ENCODE peak calls at places on chromosomes 13 and 19, in nine cellular contexts. S, Y, A, K, L, T, W, J and Q are unnamed samples.

GRCh38 chr13:111458739-111459138 is 138.3 kb downstream of the TEX29 start:
- DNase-seq in S (no peak), W (no peak), L (no peak), T (no peak), Y (no peak), A (no peak), K (no peak), J (no peak), Q (no peak)

GRCh38 chr13:70339738-70340137 is 231.5 kb upstream of the KLHL1 start:
- DNase-seq in T (no peak), W (no peak), A (no peak), S (no peak), Y (no peak), J (peak; percentile 36), K (no peak), L (no peak), Q (peak; percentile 57)

GRCh38 chr19:57620673-57621348 is 6.8 kb downstream of the ZNF134 start:
- DNase-seq in L (no peak), S (no peak), Y (no peak), J (no peak), K (no peak), A (no peak), W (no peak), T (no peak), Q (peak; percentile 24)

GRCh38 chr19:40465025-40465780 is at the start of gene BLVRB:
- DNase-seq in W (no peak), T (no peak), Y (no peak), L (no peak), J (no peak), S (no peak), K (no peak), A (no peak), Q (no peak)

GRCh38 chr13:92829930-92830329 is 396.7 kb upstream of the GPC6 start:
- DNase-seq in S (no peak), W (no peak), Y (no peak), A (no peak), T (no peak), J (no peak), L (no peak), K (no peak), Q (no peak)

GRCh38 chr19:39554701-39555311 is 14.8 kb upstream of the EID2 start:
- DNase-seq in S (no peak), Y (no peak), K (no peak), J (no peak), L (no peak), T (no peak), A (no peak), W (no peak), Q (no peak)

GRCh38 chr19:45346449-45346848 is 5.9 kb downstream of the KLC3 start:
- DNase-seq in S (no peak), L (no peak), J (peak; percentile 40), K (no peak), A (no peak), Y (no peak), W (no peak), T (no peak), Q (no peak)

GRCh38 chr19:41325947-41326706 is 16.2 kb downstream of the CCDC97 start:
- DNase-seq in S (no peak), L (no peak), J (no peak), W (no peak), Y (no peak), A (no peak), K (peak; percentile 44), T (no peak), Q (no peak)

GRCh38 chr19:49340865-49341718 is 5.9 kb downstream of the CD37 start:
- DNase-seq in S (no peak), T (no peak), K (no peak), Y (peak; percentile 53), A (no peak), L (no peak), J (no peak), W (no peak), Q (no peak)

GRCh38 chr13:80251403-80251802 is 89.5 kb downstream of the SPRY2 start:
- DNase-seq in T (no peak), W (peak; percentile 4), S (no peak), K (no peak), L (no peak), Y (no peak), A (no peak), J (no peak), Q (peak; percentile 24)

GRCh38 chr19:50187937-50188336 is 15.5 kb upstream of the MYH14 start:
- DNase-seq in K (no peak), S (no peak), W (no peak), Y (no peak), A (no peak), L (no peak), J (no peak), T (no peak), Q (no peak)

GRCh38 chr19:5691205-5691929 is 1.3 kb downstream of the RPL36 start:
- DNase-seq in J (peak; percentile 73), T (no peak), A (peak; percentile 65), Y (no peak), W (no peak), S (peak; percentile 64), K (peak; percentile 38), L (peak; percentile 81), Q (no peak)

GRCh38 chr13:39862891-39863290 is 207.4 kb downstream of the COG6 start:
- DNase-seq in J (no peak), Y (no peak), K (no peak), T (no peak), L (no peak), S (no peak), W (no peak), A (no peak), Q (no peak)

GRCh38 chr13:37481005-37481857 is 117.3 kb downstream of the POSTN start:
- DNase-seq in Y (no peak), L (no peak), T (no peak), J (no peak), W (no peak), K (no peak), A (no peak), S (no peak), Q (no peak)

GRCh38 chr13:91355826-91356710 is 8.6 kb downstream of the MIR17HG start:
- DNase-seq in L (no peak), S (no peak), W (no peak), J (no peak), K (no peak), T (no peak), Y (no peak), A (no peak), Q (no peak)

GRCh38 chr19:30158067-30158892 is 213.9 kb upstream of the ZNF536 start:
- DNase-seq in A (no peak), W (no peak), Y (peak; percentile 17), S (no peak), J (no peak), T (no peak), L (no peak), K (no peak), Q (no peak)

GRCh38 chr13:39496487-39496998 is 106.5 kb downstream of the LHFPL6 start:
- DNase-seq in J (no peak), Y (no peak), A (no peak), S (no peak), K (no peak), W (no peak), T (no peak), L (no peak), Q (no peak)

GRCh38 chr13:51025245-51025872 is 85.7 kb downstream of the C13orf42 start:
- DNase-seq in L (no peak), Y (no peak), K (no peak), S (no peak), W (no peak), A (no peak), T (no peak), J (no peak), Q (no peak)
- H3K27me3 ChIP-seq in L (peaks cover 7% of the 10 kb centered on the region), Y (no peaks in the 10 kb centered on the region), K (no peaks in the 10 kb centered on the region), S (no peaks in the 10 kb centered on the region), W (peaks cover 6% of the 10 kb centered on the region), A (no peaks in the 10 kb centered on the region), T (peaks cover 4% of the 10 kb centered on the region), J (no peaks in the 10 kb centered on the region), Q (peaks cover 3% of the 10 kb centered on the region)

GRCh38 chr19:51727349-51727880 is 3.6 kb upstream of the HAS1 start:
- DNase-seq in L (no peak), S (no peak), T (no peak), J (no peak), A (no peak), W (no peak), Y (no peak), K (no peak), Q (peak; percentile 28)
- H3K27ac ChIP-seq in L (no peak overlapping the region), S (no peak overlapping the region), T (no peak overlapping the region), J (no peak overlapping the region), A (no peak overlapping the region), W (no peak overlapping the region), Y (no peak overlapping the region), K (no peak overlapping the region), Q (no peak overlapping the region)

DNA sequence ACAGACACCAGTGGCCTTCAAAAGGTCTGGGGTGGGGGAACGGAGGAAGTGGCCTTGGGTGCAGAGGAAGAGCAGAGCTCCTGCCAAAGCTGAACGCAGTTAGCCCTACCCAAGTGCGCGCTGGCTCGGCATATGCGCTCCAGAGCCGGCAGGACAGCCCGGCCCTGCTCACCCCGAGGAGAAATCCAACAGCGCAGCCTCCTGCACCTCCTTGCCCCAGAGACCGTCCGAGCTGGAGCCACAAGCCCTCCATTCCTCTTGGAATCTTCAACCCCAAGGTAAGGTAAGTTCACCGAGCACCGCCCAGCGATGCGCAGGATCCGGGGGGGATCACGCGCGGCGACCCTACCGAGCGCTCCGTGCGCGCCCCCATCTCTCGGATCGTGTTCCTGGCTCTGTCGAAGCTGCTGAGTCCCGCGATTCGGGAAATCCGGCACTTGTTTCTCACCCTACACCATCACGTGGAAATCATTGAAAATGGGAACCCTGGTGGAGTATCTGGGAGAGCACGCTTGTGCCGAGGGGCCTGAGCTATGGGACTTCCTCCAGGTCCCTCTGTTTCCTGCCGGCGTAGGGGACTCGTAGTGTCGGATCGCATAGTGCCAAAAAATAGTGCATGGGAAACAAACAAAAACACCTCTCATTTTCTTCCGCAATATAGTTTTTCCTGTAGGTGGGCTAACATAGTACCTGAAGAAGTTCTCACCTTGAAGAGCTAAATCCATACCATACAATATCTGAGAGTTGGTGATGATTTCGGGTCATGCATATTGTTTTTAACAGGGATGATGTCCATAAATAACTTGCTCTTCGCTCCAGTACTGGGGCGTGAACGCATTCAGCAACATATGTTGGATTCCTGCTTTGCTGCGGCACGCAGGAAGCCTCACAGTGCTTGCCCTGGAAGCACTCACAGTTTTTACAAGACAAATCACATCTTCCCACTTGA is 9.3 kb downstream of the PDX1 start:
- DNase-seq in T (no peak), J (peak; percentile 19), A (no peak), K (no peak), Y (no peak), L (no peak), W (no peak), S (no peak), Q (no peak)
- H3K27me3 ChIP-seq in T (peaks cover 35% of the 10 kb centered on the region), J (no peaks in the 10 kb centered on the region), A (peaks cover 31% of the 10 kb centered on the region), K (peaks cover 28% of the 10 kb centered on the region), Y (peaks cover 3% of the 10 kb centered on the region), L (peaks cover 100% of the 10 kb centered on the region), W (peaks cover 63% of the 10 kb centered on the region), S (no peaks in the 10 kb centered on the region), Q (peaks cover 14% of the 10 kb centered on the region)

GRCh38 chr19:33300016-33300981 is 2.0 kb downstream of the CEBPA start:
- DNase-seq in A (no peak), L (no peak), W (no peak), J (no peak), K (no peak), Y (no peak), S (no peak), T (no peak), Q (no peak)
- H3K27ac ChIP-seq in A (peak overlapping the region; percentile 27), L (no peak overlapping the region), W (no peak overlapping the region), J (no peak overlapping the region), K (no peak overlapping the region), Y (no peak overlapping the region), S (no peak overlapping the region), T (no peak overlapping the region), Q (no peak overlapping the region)